ENCODE peak calls at places on chromosomes 7 and 10, in nine cellular contexts. O is mucosa of gallbladder; E is astrocyte of the spinal cord; U is AG20443; R is EL; T is GM23248; J is stimulated activated CD4-positive, alpha-beta T cell treated with anti-CD3 and anti-CD28 coated beads, Interleukin-12 subunit alpha, Interleukin-12 subunit beta, amount 100 ng/mL, for 24 hours; N is heart right ventricle; H is uterus. C is an unnamed sample.

GRCh38 chr10:71035511-71036278 is 147.3 kb upstream of the PCBD1 start:
- DNase-seq in T (no peak), H (no peak), R (no peak), O (no peak), N (no peak), E (no peak), J (no peak), U (no peak), C (no peak)

GRCh38 chr7:152925412-152926147 is 166.0 kb downstream of the ACTR3B start:
- DNase-seq in U (no peak), J (no peak), O (no peak), N (no peak), E (no peak), T (no peak), H (no peak), R (no peak), C (no peak)

GRCh38 chr7:18515067-18515466 is 19.5 kb downstream of the HDAC9 start:
- DNase-seq in T (peak), O (no peak), R (peak), U (no peak), E (no peak), N (no peak), H (no peak), J (no peak), C (no peak)

GRCh38 chr7:32890553-32891045 is 961 bp downstream of the KBTBD2 start:
- DNase-seq in T (peak), R (peak), N (no peak), E (peak), O (peak), U (peak), H (no peak), J (no peak), C (no peak)

GRCh38 chr7:23136216-23136615 is 30.6 kb downstream of the KLHL7 start:
- DNase-seq in U (no peak), T (no peak), J (no peak), E (no peak), N (no peak), R (no peak), O (no peak), H (no peak), C (no peak)

GRCh38 chr10:30178565-30178964 is 119.2 kb upstream of the JCAD start:
- DNase-seq in J (no peak), E (peak), N (no peak), O (no peak), R (peak), U (no peak), H (no peak), T (peak), C (no peak)

GRCh38 chr7:90961037-90961725 is 303.1 kb upstream of the FZD1 start:
- DNase-seq in J (no peak), T (peak), R (no peak), O (no peak), N (no peak), U (no peak), E (no peak), H (no peak), C (no peak)

GRCh38 chr10:78727251-78727650 is 341.5 kb upstream of the ZMIZ1 start:
- DNase-seq in T (no peak), R (no peak), U (no peak), E (no peak), H (no peak), N (no peak), O (no peak), J (no peak), C (no peak)

GRCh38 chr10:77192402-77192801 is 445.2 kb downstream of the KCNMA1 start:
- DNase-seq in E (no peak), U (no peak), R (no peak), N (no peak), J (no peak), T (no peak), O (no peak), H (no peak), C (no peak)

GRCh38 chr10:53108317-53108934 is 335.8 kb upstream of the MBL2 start:
- DNase-seq in T (no peak), O (no peak), E (peak), R (no peak), U (no peak), J (no peak), H (no peak), N (no peak), C (no peak)

GRCh38 chr10:86303626-86304025 is 63.0 kb downstream of the GRID1 start:
- DNase-seq in T (no peak), O (no peak), H (no peak), J (no peak), N (no peak), R (no peak), E (no peak), U (no peak), C (no peak)

GRCh38 chr7:77797734-77798393 is 370 bp downstream of the TMEM60 start:
- DNase-seq in N (no peak), E (no peak), J (peak), H (no peak), U (peak), O (no peak), T (peak), R (no peak), C (peak)

GRCh38 chr10:87095241-87095945 is 387 bp downstream of the SHLD2 start:
- DNase-seq in R (peak), U (peak), T (peak), H (peak), E (peak), N (peak), O (peak), J (peak), C (peak)

GRCh38 chr7:129295015-129295423 is 70.2 kb downstream of the AHCYL2 start:
- DNase-seq in J (no peak), N (no peak), T (peak), O (no peak), H (peak), E (peak), R (peak), U (peak), C (no peak)

GRCh38 chr10:36676321-36677169 is 448.9 kb upstream of the ANKRD30A start:
- DNase-seq in N (no peak), U (peak), T (peak), J (no peak), R (no peak), O (no peak), E (peak), H (no peak), C (no peak)

GRCh38 chr7:151012921-151013347 is 11.4 kb downstream of the ATG9B start:
- DNase-seq in H (no peak), E (peak), N (no peak), O (no peak), R (peak), J (no peak), T (peak), U (peak), C (peak)

GRCh38 chr10:128976886-128977285 is 490.2 kb upstream of the MGMT start:
- DNase-seq in T (no peak), O (no peak), E (no peak), H (no peak), J (no peak), U (no peak), R (no peak), N (no peak), C (no peak)

GRCh38 chr7:132203021-132203420 is 373.2 kb downstream of the PLXNA4 start:
- DNase-seq in U (no peak), O (no peak), R (no peak), N (no peak), J (no peak), H (no peak), T (no peak), E (no peak), C (no peak)

GRCh38 chr7:65250216-65250615 is 123.4 kb upstream of the ZNF92 start:
- DNase-seq in T (no peak), E (no peak), R (no peak), O (no peak), N (no peak), J (no peak), U (no peak), H (no peak), C (no peak)

GRCh38 chr10:97499561-97500296 is 1.0 kb downstream of the UBTD1 start:
- DNase-seq in R (peak), J (no peak), N (peak), T (peak), H (peak), O (peak), E (peak), U (peak), C (peak)

GRCh38 chr10:22630229-22631174 is 83.9 kb downstream of the PIP4K2A start:
- DNase-seq in O (no peak), N (no peak), R (peak), H (no peak), U (peak), E (peak), J (no peak), T (peak), C (no peak)

GRCh38 chr7:41315764-41316163 is 387.1 kb downstream of the INHBA start:
- DNase-seq in N (no peak), J (no peak), E (no peak), T (no peak), O (no peak), R (no peak), H (no peak), U (no peak), C (no peak)

GRCh38 chr7:19144661-19145428 is at the start of gene FERD3L:
- DNase-seq in U (peak), N (no peak), O (no peak), H (no peak), R (no peak), E (no peak), T (peak), J (no peak), C (peak)

C was measured in kidney.